ENCODE peak calls at places on chromosomes 2 and 18, in eight cellular contexts. One of them, this sample, is unnamed.

GRCh38 chr2:8517850-8518480 is 163.9 kb upstream of the ID2 start:
- DNase-seq in RWPE2: no peak
- DNase-seq in dorsolateral prefrontal cortex: no peak
- DNase-seq in Peyer's patch: no peak
- DNase-seq in heart left ventricle: no peak
- DNase-seq in IMR-90: no peak
- DNase-seq in spleen: no peak
- DNase-seq in tibial artery: no peak
- DNase-seq in this sample: no peak

GRCh38 chr18:5756823-5757222 is 138.5 kb downstream of the TMEM200C start:
- DNase-seq in dorsolateral prefrontal cortex: no peak
- DNase-seq in tibial artery: no peak
- DNase-seq in IMR-90: no peak
- DNase-seq in spleen: no peak
- DNase-seq in Peyer's patch: no peak
- DNase-seq in RWPE2: no peak
- DNase-seq in heart left ventricle: no peak
- DNase-seq in this sample: no peak

GRCh38 chr2:241904011-241904718 is 34.6 kb downstream of the RTP5 start:
- DNase-seq in RWPE2: no peak
- DNase-seq in heart left ventricle: no peak
- DNase-seq in IMR-90: no peak
- DNase-seq in dorsolateral prefrontal cortex: no peak
- DNase-seq in spleen: peak
- DNase-seq in Peyer's patch: no peak
- DNase-seq in tibial artery: no peak
- DNase-seq in this sample: peak

GRCh38 chr2:12211326-12212170 is 465.1 kb downstream of the LPIN1 start:
- DNase-seq in dorsolateral prefrontal cortex: no peak
- DNase-seq in tibial artery: no peak
- DNase-seq in RWPE2: no peak
- DNase-seq in Peyer's patch: no peak
- DNase-seq in spleen: no peak
- DNase-seq in IMR-90: no peak
- DNase-seq in heart left ventricle: no peak
- DNase-seq in this sample: peak

GRCh38 chr18:31203086-31203793 is 40.6 kb upstream of the DSC1 start:
- DNase-seq in dorsolateral prefrontal cortex: no peak
- DNase-seq in IMR-90: no peak
- DNase-seq in heart left ventricle: no peak
- DNase-seq in Peyer's patch: peak
- DNase-seq in spleen: peak
- DNase-seq in tibial artery: no peak
- DNase-seq in RWPE2: no peak
- DNase-seq in this sample: no peak

GRCh38 chr2:102256281-102256680 is 55.1 kb upstream of the IL1RL1 start:
- DNase-seq in heart left ventricle: no peak
- DNase-seq in tibial artery: no peak
- DNase-seq in spleen: no peak
- DNase-seq in dorsolateral prefrontal cortex: no peak
- DNase-seq in IMR-90: no peak
- DNase-seq in Peyer's patch: no peak
- DNase-seq in RWPE2: no peak
- DNase-seq in this sample: no peak

GRCh38 chr18:33802955-33803354 is 224.9 kb downstream of the ASXL3 start:
- DNase-seq in tibial artery: no peak
- DNase-seq in Peyer's patch: peak
- DNase-seq in dorsolateral prefrontal cortex: no peak
- DNase-seq in spleen: no peak
- DNase-seq in heart left ventricle: no peak
- DNase-seq in IMR-90: no peak
- DNase-seq in RWPE2: no peak
- DNase-seq in this sample: peak

GRCh38 chr2:96633641-96634040 is 4.5 kb downstream of the KANSL3 start:
- DNase-seq in dorsolateral prefrontal cortex: no peak
- DNase-seq in RWPE2: no peak
- DNase-seq in tibial artery: no peak
- DNase-seq in IMR-90: no peak
- DNase-seq in heart left ventricle: no peak
- DNase-seq in spleen: no peak
- DNase-seq in Peyer's patch: no peak
- DNase-seq in this sample: no peak

GRCh38 chr2:177553176-177553909 is 160.8 kb downstream of the AGPS start:
- DNase-seq in Peyer's patch: no peak
- DNase-seq in dorsolateral prefrontal cortex: no peak
- DNase-seq in tibial artery: no peak
- DNase-seq in heart left ventricle: no peak
- DNase-seq in IMR-90: peak
- DNase-seq in RWPE2: no peak
- DNase-seq in spleen: no peak
- DNase-seq in this sample: no peak

GRCh38 chr2:36667931-36668330 is 28.6 kb upstream of the VIT start:
- DNase-seq in Peyer's patch: no peak
- DNase-seq in dorsolateral prefrontal cortex: no peak
- DNase-seq in IMR-90: no peak
- DNase-seq in tibial artery: no peak
- DNase-seq in RWPE2: no peak
- DNase-seq in heart left ventricle: no peak
- DNase-seq in spleen: no peak
- DNase-seq in this sample: no peak

GRCh38 chr2:79040967-79041582 is 15.6 kb downstream of the REG3G start:
- DNase-seq in tibial artery: no peak
- DNase-seq in heart left ventricle: no peak
- DNase-seq in IMR-90: no peak
- DNase-seq in Peyer's patch: no peak
- DNase-seq in RWPE2: no peak
- DNase-seq in dorsolateral prefrontal cortex: peak
- DNase-seq in spleen: no peak
- DNase-seq in this sample: no peak

GRCh38 chr2:67997528-67998267 is 65.1 kb downstream of the C1D start:
- DNase-seq in Peyer's patch: no peak
- DNase-seq in dorsolateral prefrontal cortex: no peak
- DNase-seq in spleen: no peak
- DNase-seq in heart left ventricle: no peak
- DNase-seq in tibial artery: no peak
- DNase-seq in RWPE2: peak
- DNase-seq in IMR-90: peak
- DNase-seq in this sample: no peak

DNA sequence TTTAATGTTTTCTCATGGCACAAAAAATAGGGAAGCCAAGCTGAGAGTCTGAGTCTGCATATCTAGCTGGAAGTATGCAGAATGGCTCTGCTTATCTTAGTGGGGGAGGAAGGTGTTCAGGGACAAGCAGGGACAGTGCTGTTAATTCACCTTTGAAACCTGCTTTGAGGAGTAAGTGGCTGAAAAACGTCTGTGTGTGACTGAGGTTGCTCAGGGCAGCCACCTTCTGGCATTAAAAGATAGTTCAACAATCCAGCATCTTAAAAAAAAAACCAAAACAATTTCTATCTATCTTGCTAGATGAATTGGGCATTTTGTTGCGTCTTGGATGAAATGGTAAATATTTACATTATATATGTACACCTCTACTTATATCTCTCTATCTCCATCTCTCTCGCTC is 2.0 kb upstream of the TRPM8 start:
- DNase-seq in heart left ventricle: no peak
- DNase-seq in Peyer's patch: no peak
- DNase-seq in spleen: no peak
- DNase-seq in IMR-90: peak
- DNase-seq in RWPE2: no peak
- DNase-seq in dorsolateral prefrontal cortex: no peak
- DNase-seq in tibial artery: no peak
- DNase-seq in this sample: no peak
- TF ChIP-seq CTCF in heart left ventricle: no peak
- TF ChIP-seq CTCF in Peyer's patch: peak
- TF ChIP-seq CTCF in spleen: no peak
- TF ChIP-seq CTCF in IMR-90: peak
- TF ChIP-seq CTCF in RWPE2: peak
- TF ChIP-seq CTCF in dorsolateral prefrontal cortex: no peak
- TF ChIP-seq CTCF in tibial artery: no peak
- TF ChIP-seq CTCF in this sample: no peak

GRCh38 chr2:237294509-237294908 is 119.5 kb downstream of the COL6A3 start:
- DNase-seq in spleen: no peak
- DNase-seq in heart left ventricle: no peak
- DNase-seq in IMR-90: no peak
- DNase-seq in tibial artery: no peak
- DNase-seq in dorsolateral prefrontal cortex: no peak
- DNase-seq in RWPE2: no peak
- DNase-seq in Peyer's patch: no peak
- DNase-seq in this sample: no peak
- H3K27ac ChIP-seq in spleen: peak
- H3K27ac ChIP-seq in heart left ventricle: peak
- H3K27ac ChIP-seq in IMR-90: peak
- H3K27ac ChIP-seq in tibial artery: peak
- H3K27ac ChIP-seq in dorsolateral prefrontal cortex: no peak
- H3K27ac ChIP-seq in RWPE2: peak
- H3K27ac ChIP-seq in Peyer's patch: no peak
- H3K27ac ChIP-seq in this sample: no peak

GRCh38 chr18:35949090-35949489 is 23.4 kb upstream of the RMP24 start:
- DNase-seq in tibial artery: no peak
- DNase-seq in dorsolateral prefrontal cortex: no peak
- DNase-seq in heart left ventricle: no peak
- DNase-seq in spleen: no peak
- DNase-seq in RWPE2: no peak
- DNase-seq in Peyer's patch: no peak
- DNase-seq in IMR-90: no peak
- DNase-seq in this sample: no peak
- H3K4me3 ChIP-seq in tibial artery: no peak
- H3K4me3 ChIP-seq in dorsolateral prefrontal cortex: no peak
- H3K4me3 ChIP-seq in heart left ventricle: no peak
- H3K4me3 ChIP-seq in spleen: no peak
- H3K4me3 ChIP-seq in RWPE2: no peak
- H3K4me3 ChIP-seq in Peyer's patch: no peak
- H3K4me3 ChIP-seq in IMR-90: no peak
- H3K4me3 ChIP-seq in this sample: no peak

DNA sequence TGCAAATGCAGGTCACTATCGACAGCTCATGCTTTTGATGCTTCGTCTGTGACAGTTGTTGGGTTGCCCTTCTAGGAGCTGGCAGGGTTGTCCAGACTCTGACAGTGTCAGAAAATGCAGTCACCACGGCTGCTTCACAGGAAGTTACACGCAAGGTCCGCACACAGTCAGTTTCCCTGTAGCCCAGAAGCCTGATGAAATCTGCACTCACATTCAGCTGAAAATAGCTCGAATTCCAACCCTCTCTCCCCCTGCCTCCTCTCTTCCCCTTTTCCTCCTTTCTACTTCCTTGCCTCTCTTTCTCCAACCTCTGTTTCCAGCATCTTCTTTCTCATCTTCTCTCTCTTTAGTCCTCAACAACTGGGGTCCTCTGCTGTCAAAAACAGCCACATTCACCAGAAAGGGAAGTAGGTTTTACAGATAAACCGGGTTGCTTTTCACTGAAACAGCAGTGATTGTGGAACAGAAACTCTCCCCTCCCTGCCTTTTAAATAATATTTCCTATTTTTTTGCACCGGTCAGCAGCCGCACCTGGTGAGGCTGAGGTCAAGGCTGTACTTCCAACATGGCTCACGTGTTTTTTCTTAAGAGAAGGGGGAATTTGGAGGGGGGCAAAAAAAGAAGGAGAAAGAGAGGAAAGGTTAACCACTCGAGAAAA is 69.2 kb downstream of the BCL11A start:
- DNase-seq in dorsolateral prefrontal cortex: no peak
- DNase-seq in IMR-90: peak
- DNase-seq in heart left ventricle: no peak
- DNase-seq in tibial artery: no peak
- DNase-seq in RWPE2: no peak
- DNase-seq in Peyer's patch: no peak
- DNase-seq in spleen: no peak
- DNase-seq in this sample: no peak
- TF ChIP-seq CTCF in dorsolateral prefrontal cortex: no peak
- TF ChIP-seq CTCF in IMR-90: no peak
- TF ChIP-seq CTCF in heart left ventricle: no peak
- TF ChIP-seq CTCF in tibial artery: no peak
- TF ChIP-seq CTCF in RWPE2: no peak
- TF ChIP-seq CTCF in Peyer's patch: no peak
- TF ChIP-seq CTCF in spleen: no peak
- TF ChIP-seq CTCF in this sample: no peak

GRCh38 chr2:9809448-9810088 is 33.7 kb upstream of the TAF1B start:
- DNase-seq in Peyer's patch: peak
- DNase-seq in RWPE2: peak
- DNase-seq in dorsolateral prefrontal cortex: no peak
- DNase-seq in spleen: no peak
- DNase-seq in IMR-90: no peak
- DNase-seq in tibial artery: no peak
- DNase-seq in heart left ventricle: no peak
- DNase-seq in this sample: peak
- H3K27ac ChIP-seq in Peyer's patch: no peak
- H3K27ac ChIP-seq in RWPE2: peak
- H3K27ac ChIP-seq in dorsolateral prefrontal cortex: no peak
- H3K27ac ChIP-seq in spleen: no peak
- H3K27ac ChIP-seq in IMR-90: no peak
- H3K27ac ChIP-seq in tibial artery: no peak
- H3K27ac ChIP-seq in heart left ventricle: no peak
- H3K27ac ChIP-seq in this sample: no peak

GRCh38 chr18:21117385-21118135 is 5.9 kb upstream of the ROCK1 start:
- DNase-seq in spleen: no peak
- DNase-seq in heart left ventricle: no peak
- DNase-seq in RWPE2: no peak
- DNase-seq in IMR-90: peak
- DNase-seq in Peyer's patch: no peak
- DNase-seq in tibial artery: no peak
- DNase-seq in dorsolateral prefrontal cortex: no peak
- DNase-seq in this sample: no peak
- H3K4me3 ChIP-seq in spleen: no peak
- H3K4me3 ChIP-seq in heart left ventricle: no peak
- H3K4me3 ChIP-seq in RWPE2: no peak
- H3K4me3 ChIP-seq in IMR-90: no peak
- H3K4me3 ChIP-seq in Peyer's patch: no peak
- H3K4me3 ChIP-seq in tibial artery: peak
- H3K4me3 ChIP-seq in dorsolateral prefrontal cortex: no peak
- H3K4me3 ChIP-seq in this sample: no peak